ENCODE peak calls at places on chromosomes 11 and 22, in four cellular contexts. One of them, this sample, is unnamed. For H3K36me3, the result is how much of the 10 kb centered on the place peaks cover.

GRCh38 chr11:113091578-113091844 is 130.3 kb downstream of the NCAM1 start:
- DNase-seq in GM23338: no peak
- DNase-seq in fibroblast of lung: no peak
- DNase-seq in mesendoderm: no peak
- DNase-seq in this sample: no peak

GRCh38 chr22:25495286-25495685 is 69.2 kb upstream of the GRK3 start:
- DNase-seq in GM23338: no peak
- DNase-seq in fibroblast of lung: no peak
- DNase-seq in mesendoderm: no peak
- DNase-seq in this sample: no peak

GRCh38 chr11:123561046-123561781 is 93.2 kb downstream of the SCN3B start:
- DNase-seq in GM23338: peak
- DNase-seq in fibroblast of lung: no peak
- DNase-seq in mesendoderm: peak
- DNase-seq in this sample: no peak

GRCh38 chr11:125110996-125111340 is 458 bp downstream of the TMEM218 start:
- DNase-seq in GM23338: peak
- DNase-seq in fibroblast of lung: no peak
- DNase-seq in mesendoderm: peak
- DNase-seq in this sample: no peak

GRCh38 chr11:79332017-79332416 is 108.8 kb downstream of the TENM4 start:
- DNase-seq in GM23338: no peak
- DNase-seq in fibroblast of lung: peak
- DNase-seq in mesendoderm: no peak
- DNase-seq in this sample: no peak

GRCh38 chr11:86204356-86204755 is 40.2 kb upstream of the EED start:
- DNase-seq in GM23338: no peak
- DNase-seq in fibroblast of lung: no peak
- DNase-seq in mesendoderm: no peak
- DNase-seq in this sample: no peak

GRCh38 chr11:116192509-116193206 is 580.1 kb downstream of the BUD13 start:
- DNase-seq in GM23338: peak
- DNase-seq in fibroblast of lung: no peak
- DNase-seq in mesendoderm: peak
- DNase-seq in this sample: no peak

GRCh38 chr11:117232911-117233409 is 489 bp downstream of the RNF214 start:
- DNase-seq in GM23338: peak
- DNase-seq in fibroblast of lung: no peak
- DNase-seq in mesendoderm: no peak
- DNase-seq in this sample: peak

GRCh38 chr11:114399490-114399889 is 821 bp downstream of the C11orf71 start:
- DNase-seq in GM23338: no peak
- DNase-seq in fibroblast of lung: no peak
- DNase-seq in mesendoderm: no peak
- DNase-seq in this sample: no peak

GRCh38 chr11:6988506-6988905 is 31.6 kb downstream of the ZNF214 start:
- DNase-seq in GM23338: no peak
- DNase-seq in fibroblast of lung: no peak
- DNase-seq in mesendoderm: no peak
- DNase-seq in this sample: no peak

GRCh38 chr11:1992111-1992510 is 5.5 kb downstream of the H19 start:
- DNase-seq in GM23338: no peak
- DNase-seq in fibroblast of lung: no peak
- DNase-seq in mesendoderm: no peak
- DNase-seq in this sample: peak

GRCh38 chr11:115455606-115456005 is 48.6 kb downstream of the CADM1 start:
- DNase-seq in GM23338: peak
- DNase-seq in fibroblast of lung: no peak
- DNase-seq in mesendoderm: peak
- DNase-seq in this sample: no peak

GRCh38 chr22:46934746-46935491 is 172.5 kb downstream of the TBC1D22A start:
- DNase-seq in GM23338: no peak
- DNase-seq in fibroblast of lung: peak
- DNase-seq in mesendoderm: peak
- DNase-seq in this sample: peak

GRCh38 chr22:44364750-44365118 is 52.0 kb upstream of the SHISAL1 start:
- DNase-seq in GM23338: no peak
- DNase-seq in fibroblast of lung: no peak
- DNase-seq in mesendoderm: no peak
- DNase-seq in this sample: peak

GRCh38 chr22:20219667-20220628 is 48.2 kb downstream of the RTN4R start:
- DNase-seq in GM23338: peak
- DNase-seq in fibroblast of lung: no peak
- DNase-seq in mesendoderm: peak
- DNase-seq in this sample: no peak

GRCh38 chr11:113242060-113242459 is 72.3 kb upstream of the TTC12 start:
- DNase-seq in GM23338: no peak
- DNase-seq in fibroblast of lung: no peak
- DNase-seq in mesendoderm: no peak
- DNase-seq in this sample: no peak

GRCh38 chr11:118049771-118050170 is 27.1 kb upstream of the TMPRSS4 start:
- DNase-seq in GM23338: no peak
- DNase-seq in fibroblast of lung: no peak
- DNase-seq in mesendoderm: no peak
- DNase-seq in this sample: no peak

GRCh38 chr11:104005234-104005855 is 31.1 kb upstream of the DDI1 start:
- DNase-seq in GM23338: no peak
- DNase-seq in fibroblast of lung: peak
- DNase-seq in mesendoderm: no peak
- DNase-seq in this sample: no peak

GRCh38 chr11:12285106-12285505 is 92.3 kb upstream of the PARVA start:
- DNase-seq in GM23338: no peak
- DNase-seq in fibroblast of lung: peak
- DNase-seq in mesendoderm: no peak
- DNase-seq in this sample: no peak

GRCh38 chr22:42645938-42646568 is 3.1 kb downstream of the CYB5R3 start:
- DNase-seq in GM23338: no peak
- DNase-seq in fibroblast of lung: no peak
- DNase-seq in mesendoderm: no peak
- DNase-seq in this sample: no peak

GRCh38 chr11:65898656-65899355 is 1.4 kb downstream of the FOSL1 start:
- DNase-seq in GM23338: no peak
- DNase-seq in fibroblast of lung: peak
- DNase-seq in mesendoderm: no peak
- DNase-seq in this sample: no peak

GRCh38 chr11:68935066-68935465 is 31.4 kb downstream of the IGHMBP2 start:
- DNase-seq in GM23338: no peak
- DNase-seq in fibroblast of lung: no peak
- DNase-seq in mesendoderm: no peak
- DNase-seq in this sample: no peak
- H3K36me3 ChIP-seq in GM23338: under half
- H3K36me3 ChIP-seq in fibroblast of lung: under half
- H3K36me3 ChIP-seq in mesendoderm: under half
- H3K36me3 ChIP-seq in this sample: under half

GRCh38 chr22:29967461-29967860 is 84.5 kb downstream of the MTMR3 start:
- DNase-seq in GM23338: no peak
- DNase-seq in fibroblast of lung: no peak
- DNase-seq in mesendoderm: no peak
- DNase-seq in this sample: no peak

GRCh38 chr22:29964777-29965176 is 81.8 kb downstream of the MTMR3 start:
- DNase-seq in GM23338: no peak
- DNase-seq in fibroblast of lung: no peak
- DNase-seq in mesendoderm: no peak
- DNase-seq in this sample: no peak
- H3K36me3 ChIP-seq in GM23338: under half
- H3K36me3 ChIP-seq in fibroblast of lung: under half
- H3K36me3 ChIP-seq in mesendoderm: under half
- H3K36me3 ChIP-seq in this sample: under half

GRCh38 chr22:49803667-49804375 is 23.9 kb downstream of the BRD1 start:
- DNase-seq in GM23338: no peak
- DNase-seq in fibroblast of lung: no peak
- DNase-seq in mesendoderm: no peak
- DNase-seq in this sample: no peak

GRCh38 chr22:49800408-49801238 is 27.1 kb downstream of the BRD1 start:
- DNase-seq in GM23338: no peak
- DNase-seq in fibroblast of lung: no peak
- DNase-seq in mesendoderm: no peak
- DNase-seq in this sample: no peak

GRCh38 chr22:49803134-49803533 is 24.5 kb downstream of the BRD1 start:
- DNase-seq in GM23338: no peak
- DNase-seq in fibroblast of lung: no peak
- DNase-seq in mesendoderm: no peak
- DNase-seq in this sample: no peak

GRCh38 chr22:49799431-49800075 is 28.1 kb downstream of the BRD1 start:
- DNase-seq in GM23338: no peak
- DNase-seq in fibroblast of lung: no peak
- DNase-seq in mesendoderm: no peak
- DNase-seq in this sample: no peak

DNA sequence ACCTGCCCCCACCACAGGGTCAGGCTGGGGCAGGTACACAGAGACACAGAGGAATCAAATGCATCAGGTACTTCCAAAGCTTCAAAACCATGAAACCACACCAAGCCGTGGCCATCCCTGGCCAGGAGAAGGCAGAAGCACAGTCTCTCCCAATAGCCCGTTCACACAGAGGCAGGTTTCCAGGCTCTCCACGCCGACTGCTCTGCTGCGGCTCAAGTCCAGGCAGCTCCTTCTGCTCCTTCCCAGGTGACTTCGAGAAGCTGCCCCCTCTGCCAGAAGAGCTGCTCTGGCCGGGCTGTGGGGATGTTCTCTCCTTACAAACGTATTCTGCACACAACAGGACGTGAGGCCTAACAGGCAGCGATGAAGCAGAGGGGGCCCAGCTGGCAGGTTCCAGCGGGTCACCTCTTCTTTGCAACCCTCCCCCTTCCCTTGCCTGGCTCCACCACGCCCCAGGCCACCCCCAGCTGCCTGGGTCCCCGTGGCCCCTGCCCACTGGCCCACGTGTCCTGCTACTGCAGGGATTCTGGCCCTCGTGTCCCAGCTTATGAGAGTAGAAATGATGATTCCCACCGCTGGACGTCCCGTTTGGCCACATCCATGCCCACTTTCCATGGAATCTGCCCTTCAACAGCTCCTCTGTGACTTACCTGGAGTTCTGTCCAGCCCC is 26.1 kb downstream of the BRD1 start:
- DNase-seq in GM23338: no peak
- DNase-seq in fibroblast of lung: no peak
- DNase-seq in mesendoderm: no peak
- DNase-seq in this sample: no peak
- H3K36me3 ChIP-seq in GM23338: under half
- H3K36me3 ChIP-seq in fibroblast of lung: under half
- H3K36me3 ChIP-seq in mesendoderm: under half
- H3K36me3 ChIP-seq in this sample: under half

GRCh38 chr22:23256986-23257888 is 76.9 kb downstream of the BCR start:
- DNase-seq in GM23338: no peak
- DNase-seq in fibroblast of lung: peak
- DNase-seq in mesendoderm: no peak
- DNase-seq in this sample: peak
- H3K36me3 ChIP-seq in GM23338: under half
- H3K36me3 ChIP-seq in fibroblast of lung: under half
- H3K36me3 ChIP-seq in mesendoderm: under half
- H3K36me3 ChIP-seq in this sample: under half

DNA sequence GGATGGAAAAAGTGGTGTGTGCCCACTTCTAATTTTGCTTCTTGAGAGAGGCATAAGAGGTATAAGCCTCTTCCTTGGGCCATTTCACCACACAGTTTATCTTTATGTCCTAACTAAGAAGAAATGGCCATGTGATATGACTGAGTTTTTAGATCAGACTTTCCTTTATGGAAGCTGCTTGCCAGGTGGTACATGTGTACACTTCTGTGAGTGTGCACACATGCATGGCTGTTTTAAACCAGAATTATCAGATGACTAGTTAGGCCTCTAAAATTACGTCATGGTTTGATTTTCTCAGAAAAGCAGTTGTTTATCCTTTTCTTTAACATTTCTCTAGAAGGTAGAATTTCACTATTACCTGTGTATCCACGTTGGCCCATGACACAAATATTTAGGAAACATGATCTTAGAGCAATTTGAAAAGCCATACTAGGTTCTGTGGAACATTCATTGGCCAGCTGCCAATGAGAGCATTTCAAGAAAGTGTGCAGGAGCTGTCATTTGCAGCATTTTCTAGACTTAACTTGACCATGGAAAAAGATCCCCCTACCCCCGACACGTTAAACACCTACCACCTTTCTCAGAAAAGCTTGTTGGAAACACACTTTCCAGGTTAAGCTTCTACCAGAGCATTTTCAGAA is 109.2 kb upstream of the GAL start:
- DNase-seq in GM23338: no peak
- DNase-seq in fibroblast of lung: peak
- DNase-seq in mesendoderm: no peak
- DNase-seq in this sample: no peak
- H3K36me3 ChIP-seq in GM23338: under half
- H3K36me3 ChIP-seq in fibroblast of lung: under half
- H3K36me3 ChIP-seq in mesendoderm: under half
- H3K36me3 ChIP-seq in this sample: under half